ENCODE peak calls at places on chromosomes 13 and 19, in ten cellular contexts. L is Kasumi-1; Q is colonic mucosa; Z is EL; U is posterior vena cava; R is NCI-H1417; M is M059J; B is neural progenitor cell; K is activated T-cell treated with anti-CD3 and anti-CD28 coated beads, Interleukin-2, amount 50 U/mL, for 72 hours; C is posterior cingulate gyrus. J is an unnamed sample.
A peak's percentile ranks its signal among the peaks of the same experiment; 100 is the strongest.

GRCh38 chr13:109627649-109628048 is 158.7 kb downstream of the IRS2 start:
- DNase-seq in L (no peak), Q (no peak), Z (no peak), U (no peak), R (no peak), M (no peak), B (no peak), K (no peak), C (no peak), J (no peak)

GRCh38 chr13:45626731-45627374 is 11.3 kb upstream of the ERICH6B start:
- DNase-seq in L (peak; percentile 55), Q (no peak), Z (peak; percentile 62), U (no peak), R (no peak), M (peak; percentile 71), B (no peak), K (no peak), C (no peak), J (no peak)

GRCh38 chr19:55048446-55048845 is 10.4 kb upstream of the GP6 start:
- DNase-seq in L (no peak), Q (no peak), Z (no peak), U (no peak), R (no peak), M (no peak), B (no peak), K (no peak), C (no peak), J (no peak)

GRCh38 chr13:51643114-51643881 is 59.0 kb downstream of the WDFY2 start:
- DNase-seq in L (peak; percentile 19), Q (no peak), Z (peak; percentile 98), U (no peak), R (no peak), M (peak; percentile 92), B (no peak), K (no peak), C (no peak), J (no peak)

GRCh38 chr19:48393559-48394330 is at the start of gene GRIN2D:
- DNase-seq in L (peak; percentile 13), Q (no peak), Z (no peak), U (no peak), R (peak; percentile 54), M (peak; percentile 33), B (peak; percentile 76), K (peak; percentile 39), C (no peak), J (no peak)

GRCh38 chr13:25738342-25738771 is 313.5 kb downstream of the SHISA2 start:
- DNase-seq in L (peak; percentile 1), Q (peak; percentile 30), Z (peak; percentile 56), U (no peak), R (peak; percentile 44), M (peak; percentile 83), B (no peak), K (no peak), C (no peak), J (no peak)

GRCh38 chr13:48621056-48621455 is 32.7 kb upstream of the CYSLTR2 start:
- DNase-seq in L (no peak), Q (no peak), Z (no peak), U (no peak), R (no peak), M (no peak), B (no peak), K (no peak), C (no peak), J (no peak)

GRCh38 chr19:22116760-22117159 is 64.5 kb downstream of the ZNF257 start:
- DNase-seq in L (no peak), Q (no peak), Z (no peak), U (no peak), R (no peak), M (no peak), B (no peak), K (no peak), C (no peak), J (no peak)

GRCh38 chr19:2309734-2310362 is 1.9 kb upstream of the LINGO3 start:
- DNase-seq in L (no peak), Q (no peak), Z (peak; percentile 52), U (no peak), R (peak; percentile 24), M (peak; percentile 92), B (no peak), K (no peak), C (peak; percentile 74), J (peak; percentile 51)

GRCh38 chr13:107339209-107339608 is 771.3 kb upstream of the ARGLU1 start:
- DNase-seq in L (no peak), Q (no peak), Z (no peak), U (no peak), R (no peak), M (peak; percentile 4), B (no peak), K (no peak), C (no peak), J (no peak)

GRCh38 chr13:112064222-112064621 is 2.7 kb upstream of the SOX1 start:
- DNase-seq in L (no peak), Q (no peak), Z (no peak), U (no peak), R (peak; percentile 80), M (no peak), B (no peak), K (no peak), C (no peak), J (no peak)

GRCh38 chr13:45333973-45334922 is 6.7 kb downstream of the TPT1 start:
- DNase-seq in L (peak; percentile 95), Q (no peak), Z (peak; percentile 46), U (no peak), R (no peak), M (peak; percentile 66), B (no peak), K (peak; percentile 43), C (no peak), J (no peak)

GRCh38 chr13:40210865-40211585 is 455.4 kb downstream of the FOXO1 start:
- DNase-seq in L (no peak), Q (no peak), Z (no peak), U (no peak), R (no peak), M (no peak), B (no peak), K (no peak), C (no peak), J (no peak)

GRCh38 chr19:40718774-40719391 is 2.0 kb downstream of the ITPKC start:
- DNase-seq in L (no peak), Q (peak; percentile 97), Z (peak; percentile 58), U (peak; percentile 88), R (no peak), M (peak; percentile 63), B (peak; percentile 46), K (no peak), C (no peak), J (no peak)

GRCh38 chr19:49421039-49421877 is 2.0 kb downstream of the PTH2 start:
- DNase-seq in L (no peak), Q (peak; percentile 56), Z (peak; percentile 61), U (peak; percentile 85), R (peak; percentile 74), M (no peak), B (peak; percentile 98), K (peak; percentile 66), C (no peak), J (no peak)

J was measured in Ammon's horn.